ENCODE peak calls at places on chromosome 19, in four cellular contexts. One of them, this sample, is unnamed.

GRCh38 chr19:6577410-6578125 is 13.4 kb downstream of the CD70 start:
- DNase-seq in bronchial epithelial cell: peak
- DNase-seq in cardiac fibroblast: no peak
- DNase-seq in Peyer's patch: no peak
- DNase-seq in this sample: no peak

GRCh38 chr19:53626941-53627340 is 4.9 kb upstream of the DPRX start:
- DNase-seq in cardiac fibroblast: no peak
- DNase-seq in Peyer's patch: no peak
- DNase-seq in bronchial epithelial cell: no peak
- DNase-seq in this sample: no peak

GRCh38 chr19:49567722-49568454 is 12.5 kb downstream of the NOSIP start:
- DNase-seq in bronchial epithelial cell: no peak
- DNase-seq in cardiac fibroblast: no peak
- DNase-seq in Peyer's patch: no peak
- DNase-seq in this sample: no peak

GRCh38 chr19:47274891-47275865 is 493 bp downstream of the INAFM1 start:
- DNase-seq in cardiac fibroblast: peak
- DNase-seq in bronchial epithelial cell: no peak
- DNase-seq in Peyer's patch: peak
- DNase-seq in this sample: peak

GRCh38 chr19:12200020-12200419 is 37.1 kb downstream of the ZNF136 start:
- DNase-seq in bronchial epithelial cell: no peak
- DNase-seq in Peyer's patch: no peak
- DNase-seq in cardiac fibroblast: no peak
- DNase-seq in this sample: no peak

GRCh38 chr19:42442833-42443232 is at the start of gene CXCL17:
- DNase-seq in cardiac fibroblast: no peak
- DNase-seq in Peyer's patch: no peak
- DNase-seq in bronchial epithelial cell: peak
- DNase-seq in this sample: no peak

GRCh38 chr19:35476149-35476548 is 14.1 kb downstream of the KRTDAP start:
- DNase-seq in cardiac fibroblast: no peak
- DNase-seq in Peyer's patch: no peak
- DNase-seq in bronchial epithelial cell: no peak
- DNase-seq in this sample: no peak

GRCh38 chr19:45792482-45793177 is at the start of gene DMWD:
- DNase-seq in bronchial epithelial cell: peak
- DNase-seq in Peyer's patch: peak
- DNase-seq in cardiac fibroblast: peak
- DNase-seq in this sample: peak

GRCh38 chr19:33622809-33623511 is 1.2 kb downstream of the CHST8 start:
- DNase-seq in cardiac fibroblast: peak
- DNase-seq in Peyer's patch: no peak
- DNase-seq in bronchial epithelial cell: no peak
- DNase-seq in this sample: peak

GRCh38 chr19:48751835-48752510 is 468 bp downstream of the FUT1 start:
- DNase-seq in Peyer's patch: no peak
- DNase-seq in bronchial epithelial cell: peak
- DNase-seq in cardiac fibroblast: no peak
- DNase-seq in this sample: no peak

GRCh38 chr19:51157265-51157664 is 15.2 kb downstream of the SIGLEC7 start:
- DNase-seq in cardiac fibroblast: no peak
- DNase-seq in bronchial epithelial cell: no peak
- DNase-seq in Peyer's patch: no peak
- DNase-seq in this sample: no peak

GRCh38 chr19:6038634-6039405 is 60.9 kb upstream of the RANBP3 start:
- DNase-seq in cardiac fibroblast: no peak
- DNase-seq in Peyer's patch: no peak
- DNase-seq in bronchial epithelial cell: peak
- DNase-seq in this sample: no peak

GRCh38 chr19:15584541-15585115 is 30.4 kb upstream of the CYP4F8 start:
- DNase-seq in cardiac fibroblast: peak
- DNase-seq in Peyer's patch: peak
- DNase-seq in bronchial epithelial cell: peak
- DNase-seq in this sample: peak

GRCh38 chr19:8500158-8500557 is 2.3 kb downstream of the PRAM1 start:
- DNase-seq in bronchial epithelial cell: no peak
- DNase-seq in cardiac fibroblast: no peak
- DNase-seq in Peyer's patch: no peak
- DNase-seq in this sample: no peak

GRCh38 chr19:5293607-5294089 is 47.0 kb downstream of the PTPRS start:
- DNase-seq in cardiac fibroblast: peak
- DNase-seq in bronchial epithelial cell: no peak
- DNase-seq in Peyer's patch: no peak
- DNase-seq in this sample: peak

GRCh38 chr19:53037101-53038097 is 7.1 kb upstream of the ERVV-2 start:
- DNase-seq in cardiac fibroblast: peak
- DNase-seq in bronchial epithelial cell: peak
- DNase-seq in Peyer's patch: no peak
- DNase-seq in this sample: peak

GRCh38 chr19:54517483-54517882 is 14.9 kb downstream of the LAIR2 start:
- DNase-seq in bronchial epithelial cell: peak
- DNase-seq in Peyer's patch: no peak
- DNase-seq in cardiac fibroblast: peak
- DNase-seq in this sample: peak

GRCh38 chr19:29806098-29806866 is 5.5 kb upstream of the CCNE1 start:
- DNase-seq in Peyer's patch: no peak
- DNase-seq in cardiac fibroblast: peak
- DNase-seq in bronchial epithelial cell: no peak
- DNase-seq in this sample: no peak

GRCh38 chr19:11268783-11269267 is 6.5 kb upstream of the DOCK6 start:
- DNase-seq in cardiac fibroblast: peak
- DNase-seq in bronchial epithelial cell: peak
- DNase-seq in Peyer's patch: no peak
- DNase-seq in this sample: peak

GRCh38 chr19:4140237-4140711 is 13.2 kb upstream of the CREB3L3 start:
- DNase-seq in cardiac fibroblast: peak
- DNase-seq in Peyer's patch: peak
- DNase-seq in bronchial epithelial cell: peak
- DNase-seq in this sample: peak

DNA sequence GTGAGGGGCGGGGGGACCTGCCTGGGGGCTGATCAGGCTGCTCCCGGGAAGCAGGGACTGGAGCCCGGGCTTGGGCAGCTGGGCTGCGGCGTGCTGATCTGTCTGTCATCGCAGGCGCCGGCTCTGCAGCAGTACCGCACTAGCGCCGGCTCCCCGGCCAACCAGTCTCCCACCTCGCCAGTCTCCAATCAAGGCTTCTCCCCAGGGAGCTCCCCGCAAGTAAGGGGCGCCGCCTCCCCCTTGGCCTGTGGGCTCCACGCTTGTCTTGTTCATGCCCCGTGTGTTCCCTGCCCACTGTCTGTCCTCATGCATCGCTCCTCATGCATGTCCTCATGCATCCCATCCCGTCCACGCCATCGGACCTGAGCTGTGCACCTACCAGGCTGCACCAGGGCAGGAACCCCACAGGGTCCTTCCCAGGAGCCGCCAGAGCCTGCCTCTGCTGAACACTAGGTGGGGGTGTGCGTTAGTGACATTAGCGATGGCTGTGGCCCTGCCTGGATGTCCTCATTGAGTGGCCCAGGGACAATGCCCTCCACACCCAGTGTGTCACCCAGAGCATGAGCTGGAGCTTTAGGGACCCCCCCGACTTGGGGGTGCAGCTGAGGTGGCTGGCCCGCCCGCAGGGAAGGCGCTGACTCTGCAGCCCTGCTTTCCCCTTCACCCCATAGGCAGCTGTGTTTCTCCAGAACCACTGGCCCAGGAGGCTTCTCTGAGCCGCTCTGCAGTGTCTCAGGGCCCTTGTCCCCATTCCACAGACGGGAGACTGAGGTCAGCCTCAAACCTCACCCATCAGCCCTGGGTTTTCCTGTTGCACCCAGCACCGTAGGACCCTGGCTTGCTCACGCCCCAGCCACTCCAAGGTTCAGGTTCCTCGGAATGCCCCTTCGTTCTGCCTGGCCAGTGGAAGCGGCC is 19.5 kb downstream of the COMP start:
- DNase-seq in Peyer's patch: no peak
- DNase-seq in cardiac fibroblast: no peak
- DNase-seq in bronchial epithelial cell: no peak
- DNase-seq in this sample: no peak
- TF ChIP-seq CTCF in Peyer's patch: no peak
- TF ChIP-seq CTCF in cardiac fibroblast: peak
- TF ChIP-seq CTCF in bronchial epithelial cell: peak
- TF ChIP-seq CTCF in this sample: no peak

DNA sequence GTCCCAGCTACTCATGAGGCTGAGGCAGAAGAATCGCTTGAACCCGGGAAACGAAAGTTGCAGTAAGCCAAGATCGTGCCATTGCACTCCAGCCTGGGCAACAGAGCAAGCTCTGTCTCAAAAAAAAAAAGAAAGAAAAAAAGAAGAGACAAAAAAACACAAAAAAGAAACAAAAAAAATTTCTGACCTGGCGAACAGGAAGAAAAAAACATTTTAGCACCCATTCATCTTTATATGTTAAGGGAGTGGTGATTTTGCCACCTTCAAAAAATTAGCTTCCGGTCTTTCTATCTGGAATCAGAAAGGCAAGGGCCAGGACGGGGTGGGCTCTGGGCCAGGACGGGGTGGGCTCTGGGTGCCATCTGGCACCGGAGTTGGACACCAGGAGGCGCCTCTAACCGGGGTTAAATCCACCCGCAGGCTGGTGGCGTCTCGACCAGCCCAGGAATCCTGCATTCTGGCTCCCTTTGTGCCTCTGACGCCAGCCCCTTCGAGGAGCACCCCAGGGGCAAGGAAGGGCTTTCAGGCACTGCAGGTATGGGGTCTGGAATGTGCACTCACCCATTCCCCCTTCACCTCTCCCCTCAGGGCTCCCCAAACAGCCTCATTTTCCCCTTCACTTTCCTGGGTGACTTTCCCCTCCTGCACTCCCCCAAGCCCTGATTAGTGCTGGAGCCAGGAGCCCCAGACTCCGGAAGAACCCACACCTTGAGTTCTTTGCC is 10.4 kb upstream of the ZSWIM4 start:
- DNase-seq in bronchial epithelial cell: peak
- DNase-seq in cardiac fibroblast: peak
- DNase-seq in Peyer's patch: peak
- DNase-seq in this sample: peak
- TF ChIP-seq CTCF in bronchial epithelial cell: peak
- TF ChIP-seq CTCF in cardiac fibroblast: peak
- TF ChIP-seq CTCF in Peyer's patch: peak
- TF ChIP-seq CTCF in this sample: peak

DNA sequence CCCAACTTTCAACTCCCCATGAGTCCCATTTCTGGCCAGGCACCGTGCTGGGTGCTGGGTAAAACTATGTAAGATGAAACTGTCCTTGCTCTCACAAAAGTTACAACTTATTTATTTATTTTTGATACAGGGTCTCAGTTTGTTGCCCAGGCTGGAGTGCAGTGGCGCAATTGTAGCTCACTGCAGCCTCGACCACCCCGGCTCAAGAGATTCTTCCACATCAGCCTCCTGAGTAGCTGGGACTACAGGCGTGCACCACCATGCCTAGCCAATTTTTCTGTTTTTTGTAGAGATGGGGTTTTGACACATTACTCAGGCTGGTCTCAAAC is 12.9 kb upstream of the CADM4 start:
- DNase-seq in bronchial epithelial cell: no peak
- DNase-seq in cardiac fibroblast: no peak
- DNase-seq in Peyer's patch: no peak
- DNase-seq in this sample: no peak
- TF ChIP-seq CTCF in bronchial epithelial cell: no peak
- TF ChIP-seq CTCF in cardiac fibroblast: no peak
- TF ChIP-seq CTCF in Peyer's patch: no peak
- TF ChIP-seq CTCF in this sample: peak

GRCh38 chr19:24159707-24160106 is 72.7 kb downstream of the ZNF254 start:
- DNase-seq in bronchial epithelial cell: peak
- DNase-seq in cardiac fibroblast: peak
- DNase-seq in Peyer's patch: no peak
- DNase-seq in this sample: no peak
- TF ChIP-seq CTCF in bronchial epithelial cell: peak
- TF ChIP-seq CTCF in cardiac fibroblast: peak
- TF ChIP-seq CTCF in Peyer's patch: no peak
- TF ChIP-seq CTCF in this sample: no peak

DNA sequence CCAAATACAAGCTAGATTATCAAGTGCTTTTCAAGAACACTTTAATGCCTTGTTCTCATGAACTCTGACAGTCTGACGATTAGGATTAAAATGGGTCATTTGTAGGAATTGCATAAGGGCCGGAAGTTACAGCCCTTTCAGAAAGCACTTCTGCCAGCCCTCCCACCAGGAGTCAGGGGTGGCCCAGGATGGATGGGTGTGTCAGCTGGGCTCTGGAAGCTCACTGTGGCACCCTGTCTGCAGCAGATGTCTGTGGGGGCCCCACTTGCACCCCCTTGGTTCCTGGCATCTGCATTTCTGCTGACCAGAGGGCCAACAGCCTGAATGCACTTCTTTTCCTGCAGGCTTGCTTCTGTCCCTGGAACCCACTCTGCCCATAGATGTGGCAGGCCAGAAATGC is 712.6 kb downstream of the UQCRFS1 start:
- DNase-seq in cardiac fibroblast: peak
- DNase-seq in Peyer's patch: no peak
- DNase-seq in bronchial epithelial cell: no peak
- DNase-seq in this sample: no peak
- TF ChIP-seq CTCF in cardiac fibroblast: no peak
- TF ChIP-seq CTCF in Peyer's patch: no peak
- TF ChIP-seq CTCF in bronchial epithelial cell: no peak
- TF ChIP-seq CTCF in this sample: no peak